ENCODE peak calls at places on chromosome 2, in ten cellular contexts. One of them, this sample, is unnamed.

GRCh38 chr2:9843229-9844035 is at the start of gene TAF1B:
- DNase-seq in right cardiac atrium: peak
- DNase-seq in activated CD4-positive, alpha-beta T cell treated with anti-CD3 and anti-CD28 coated beads, Interleukin-2, amount 50 U/mL, for 24 hours: peak
- DNase-seq in CD4-positive, alpha-beta T cell: peak
- DNase-seq in fibroblast of mammary gland: peak
- DNase-seq in retina: peak
- DNase-seq in progenitor cell of endocrine pancreas: peak
- DNase-seq in stimulated activated CD4-positive, alpha-beta T cell treated with anti-CD3 and anti-CD28 coated beads, Interleukin-2, amount 100 ng/mL, for 24 hours: peak
- DNase-seq in mammary epithelial cell: peak
- DNase-seq in GDM1: peak
- DNase-seq in this sample: peak

GRCh38 chr2:19627359-19627758 is 268.9 kb upstream of the OSR1 start:
- DNase-seq in right cardiac atrium: no peak
- DNase-seq in activated CD4-positive, alpha-beta T cell treated with anti-CD3 and anti-CD28 coated beads, Interleukin-2, amount 50 U/mL, for 24 hours: no peak
- DNase-seq in CD4-positive, alpha-beta T cell: no peak
- DNase-seq in fibroblast of mammary gland: no peak
- DNase-seq in retina: no peak
- DNase-seq in progenitor cell of endocrine pancreas: no peak
- DNase-seq in stimulated activated CD4-positive, alpha-beta T cell treated with anti-CD3 and anti-CD28 coated beads, Interleukin-2, amount 100 ng/mL, for 24 hours: no peak
- DNase-seq in mammary epithelial cell: no peak
- DNase-seq in GDM1: no peak
- DNase-seq in this sample: no peak

GRCh38 chr2:575030-575727 is 102.0 kb downstream of the TMEM18 start:
- DNase-seq in right cardiac atrium: no peak
- DNase-seq in activated CD4-positive, alpha-beta T cell treated with anti-CD3 and anti-CD28 coated beads, Interleukin-2, amount 50 U/mL, for 24 hours: no peak
- DNase-seq in CD4-positive, alpha-beta T cell: no peak
- DNase-seq in fibroblast of mammary gland: no peak
- DNase-seq in retina: no peak
- DNase-seq in progenitor cell of endocrine pancreas: no peak
- DNase-seq in stimulated activated CD4-positive, alpha-beta T cell treated with anti-CD3 and anti-CD28 coated beads, Interleukin-2, amount 100 ng/mL, for 24 hours: no peak
- DNase-seq in mammary epithelial cell: no peak
- DNase-seq in GDM1: no peak
- DNase-seq in this sample: no peak

GRCh38 chr2:104528101-104528500 is 325.8 kb upstream of the POU3F3 start:
- DNase-seq in right cardiac atrium: no peak
- DNase-seq in activated CD4-positive, alpha-beta T cell treated with anti-CD3 and anti-CD28 coated beads, Interleukin-2, amount 50 U/mL, for 24 hours: no peak
- DNase-seq in CD4-positive, alpha-beta T cell: no peak
- DNase-seq in fibroblast of mammary gland: no peak
- DNase-seq in retina: no peak
- DNase-seq in progenitor cell of endocrine pancreas: no peak
- DNase-seq in stimulated activated CD4-positive, alpha-beta T cell treated with anti-CD3 and anti-CD28 coated beads, Interleukin-2, amount 100 ng/mL, for 24 hours: no peak
- DNase-seq in mammary epithelial cell: no peak
- DNase-seq in GDM1: no peak
- DNase-seq in this sample: no peak

GRCh38 chr2:128691526-128691925 is 372.9 kb upstream of the HS6ST1 start:
- DNase-seq in right cardiac atrium: no peak
- DNase-seq in activated CD4-positive, alpha-beta T cell treated with anti-CD3 and anti-CD28 coated beads, Interleukin-2, amount 50 U/mL, for 24 hours: no peak
- DNase-seq in CD4-positive, alpha-beta T cell: no peak
- DNase-seq in fibroblast of mammary gland: no peak
- DNase-seq in retina: no peak
- DNase-seq in progenitor cell of endocrine pancreas: no peak
- DNase-seq in stimulated activated CD4-positive, alpha-beta T cell treated with anti-CD3 and anti-CD28 coated beads, Interleukin-2, amount 100 ng/mL, for 24 hours: no peak
- DNase-seq in mammary epithelial cell: no peak
- DNase-seq in GDM1: no peak
- DNase-seq in this sample: no peak

GRCh38 chr2:168316073-168316440 is 68.7 kb upstream of the STK39 start:
- DNase-seq in right cardiac atrium: no peak
- DNase-seq in activated CD4-positive, alpha-beta T cell treated with anti-CD3 and anti-CD28 coated beads, Interleukin-2, amount 50 U/mL, for 24 hours: no peak
- DNase-seq in CD4-positive, alpha-beta T cell: no peak
- DNase-seq in fibroblast of mammary gland: peak
- DNase-seq in retina: no peak
- DNase-seq in progenitor cell of endocrine pancreas: no peak
- DNase-seq in stimulated activated CD4-positive, alpha-beta T cell treated with anti-CD3 and anti-CD28 coated beads, Interleukin-2, amount 100 ng/mL, for 24 hours: no peak
- DNase-seq in mammary epithelial cell: no peak
- DNase-seq in GDM1: no peak
- DNase-seq in this sample: no peak

GRCh38 chr2:74653985-74654882 is at the start of gene SEMA4F:
- DNase-seq in right cardiac atrium: peak
- DNase-seq in activated CD4-positive, alpha-beta T cell treated with anti-CD3 and anti-CD28 coated beads, Interleukin-2, amount 50 U/mL, for 24 hours: peak
- DNase-seq in CD4-positive, alpha-beta T cell: peak
- DNase-seq in fibroblast of mammary gland: peak
- DNase-seq in retina: peak
- DNase-seq in progenitor cell of endocrine pancreas: peak
- DNase-seq in stimulated activated CD4-positive, alpha-beta T cell treated with anti-CD3 and anti-CD28 coated beads, Interleukin-2, amount 100 ng/mL, for 24 hours: peak
- DNase-seq in mammary epithelial cell: peak
- DNase-seq in GDM1: peak
- DNase-seq in this sample: peak

GRCh38 chr2:226772389-226773179 is 27.0 kb downstream of the IRS1 start:
- DNase-seq in right cardiac atrium: no peak
- DNase-seq in activated CD4-positive, alpha-beta T cell treated with anti-CD3 and anti-CD28 coated beads, Interleukin-2, amount 50 U/mL, for 24 hours: no peak
- DNase-seq in CD4-positive, alpha-beta T cell: no peak
- DNase-seq in fibroblast of mammary gland: no peak
- DNase-seq in retina: no peak
- DNase-seq in progenitor cell of endocrine pancreas: no peak
- DNase-seq in stimulated activated CD4-positive, alpha-beta T cell treated with anti-CD3 and anti-CD28 coated beads, Interleukin-2, amount 100 ng/mL, for 24 hours: no peak
- DNase-seq in mammary epithelial cell: no peak
- DNase-seq in GDM1: peak
- DNase-seq in this sample: no peak

GRCh38 chr2:240400319-240401161 is 34.9 kb upstream of the GPC1 start:
- DNase-seq in right cardiac atrium: no peak
- DNase-seq in activated CD4-positive, alpha-beta T cell treated with anti-CD3 and anti-CD28 coated beads, Interleukin-2, amount 50 U/mL, for 24 hours: no peak
- DNase-seq in CD4-positive, alpha-beta T cell: no peak
- DNase-seq in fibroblast of mammary gland: no peak
- DNase-seq in retina: no peak
- DNase-seq in progenitor cell of endocrine pancreas: no peak
- DNase-seq in stimulated activated CD4-positive, alpha-beta T cell treated with anti-CD3 and anti-CD28 coated beads, Interleukin-2, amount 100 ng/mL, for 24 hours: no peak
- DNase-seq in mammary epithelial cell: no peak
- DNase-seq in GDM1: no peak
- DNase-seq in this sample: no peak

GRCh38 chr2:127629637-127630036 is 16.3 kb upstream of the GPR17 start:
- DNase-seq in right cardiac atrium: peak
- DNase-seq in activated CD4-positive, alpha-beta T cell treated with anti-CD3 and anti-CD28 coated beads, Interleukin-2, amount 50 U/mL, for 24 hours: no peak
- DNase-seq in CD4-positive, alpha-beta T cell: no peak
- DNase-seq in fibroblast of mammary gland: no peak
- DNase-seq in retina: no peak
- DNase-seq in progenitor cell of endocrine pancreas: no peak
- DNase-seq in stimulated activated CD4-positive, alpha-beta T cell treated with anti-CD3 and anti-CD28 coated beads, Interleukin-2, amount 100 ng/mL, for 24 hours: no peak
- DNase-seq in mammary epithelial cell: no peak
- DNase-seq in GDM1: no peak
- DNase-seq in this sample: no peak

GRCh38 chr2:211085056-211085680 is 528.8 kb downstream of the CPS1 start:
- DNase-seq in right cardiac atrium: no peak
- DNase-seq in activated CD4-positive, alpha-beta T cell treated with anti-CD3 and anti-CD28 coated beads, Interleukin-2, amount 50 U/mL, for 24 hours: no peak
- DNase-seq in CD4-positive, alpha-beta T cell: no peak
- DNase-seq in fibroblast of mammary gland: peak
- DNase-seq in retina: peak
- DNase-seq in progenitor cell of endocrine pancreas: no peak
- DNase-seq in stimulated activated CD4-positive, alpha-beta T cell treated with anti-CD3 and anti-CD28 coated beads, Interleukin-2, amount 100 ng/mL, for 24 hours: no peak
- DNase-seq in mammary epithelial cell: peak
- DNase-seq in GDM1: no peak
- DNase-seq in this sample: peak

GRCh38 chr2:38528008-38528442 is 74.7 kb downstream of the HNRNPLL start:
- DNase-seq in right cardiac atrium: peak
- DNase-seq in activated CD4-positive, alpha-beta T cell treated with anti-CD3 and anti-CD28 coated beads, Interleukin-2, amount 50 U/mL, for 24 hours: peak
- DNase-seq in CD4-positive, alpha-beta T cell: no peak
- DNase-seq in fibroblast of mammary gland: peak
- DNase-seq in retina: peak
- DNase-seq in progenitor cell of endocrine pancreas: no peak
- DNase-seq in stimulated activated CD4-positive, alpha-beta T cell treated with anti-CD3 and anti-CD28 coated beads, Interleukin-2, amount 100 ng/mL, for 24 hours: peak
- DNase-seq in mammary epithelial cell: peak
- DNase-seq in GDM1: no peak
- DNase-seq in this sample: peak

GRCh38 chr2:196088209-196088608 is 19.6 kb upstream of the DNAH7 start:
- DNase-seq in right cardiac atrium: no peak
- DNase-seq in activated CD4-positive, alpha-beta T cell treated with anti-CD3 and anti-CD28 coated beads, Interleukin-2, amount 50 U/mL, for 24 hours: no peak
- DNase-seq in CD4-positive, alpha-beta T cell: no peak
- DNase-seq in fibroblast of mammary gland: peak
- DNase-seq in retina: no peak
- DNase-seq in progenitor cell of endocrine pancreas: no peak
- DNase-seq in stimulated activated CD4-positive, alpha-beta T cell treated with anti-CD3 and anti-CD28 coated beads, Interleukin-2, amount 100 ng/mL, for 24 hours: no peak
- DNase-seq in mammary epithelial cell: peak
- DNase-seq in GDM1: no peak
- DNase-seq in this sample: no peak

GRCh38 chr2:236659758-236660150 is 90.1 kb downstream of the ACKR3 start:
- DNase-seq in right cardiac atrium: no peak
- DNase-seq in activated CD4-positive, alpha-beta T cell treated with anti-CD3 and anti-CD28 coated beads, Interleukin-2, amount 50 U/mL, for 24 hours: no peak
- DNase-seq in CD4-positive, alpha-beta T cell: no peak
- DNase-seq in fibroblast of mammary gland: peak
- DNase-seq in retina: no peak
- DNase-seq in progenitor cell of endocrine pancreas: no peak
- DNase-seq in stimulated activated CD4-positive, alpha-beta T cell treated with anti-CD3 and anti-CD28 coated beads, Interleukin-2, amount 100 ng/mL, for 24 hours: no peak
- DNase-seq in mammary epithelial cell: no peak
- DNase-seq in GDM1: no peak
- DNase-seq in this sample: peak

GRCh38 chr2:54615832-54616534 is 107.5 kb upstream of the EML6 start:
- DNase-seq in right cardiac atrium: no peak
- DNase-seq in activated CD4-positive, alpha-beta T cell treated with anti-CD3 and anti-CD28 coated beads, Interleukin-2, amount 50 U/mL, for 24 hours: no peak
- DNase-seq in CD4-positive, alpha-beta T cell: no peak
- DNase-seq in fibroblast of mammary gland: no peak
- DNase-seq in retina: no peak
- DNase-seq in progenitor cell of endocrine pancreas: no peak
- DNase-seq in stimulated activated CD4-positive, alpha-beta T cell treated with anti-CD3 and anti-CD28 coated beads, Interleukin-2, amount 100 ng/mL, for 24 hours: no peak
- DNase-seq in mammary epithelial cell: no peak
- DNase-seq in GDM1: no peak
- DNase-seq in this sample: no peak

GRCh38 chr2:143808166-143808565 is 678.9 kb downstream of the ARHGAP15 start:
- DNase-seq in right cardiac atrium: no peak
- DNase-seq in activated CD4-positive, alpha-beta T cell treated with anti-CD3 and anti-CD28 coated beads, Interleukin-2, amount 50 U/mL, for 24 hours: no peak
- DNase-seq in CD4-positive, alpha-beta T cell: no peak
- DNase-seq in fibroblast of mammary gland: peak
- DNase-seq in retina: no peak
- DNase-seq in progenitor cell of endocrine pancreas: no peak
- DNase-seq in stimulated activated CD4-positive, alpha-beta T cell treated with anti-CD3 and anti-CD28 coated beads, Interleukin-2, amount 100 ng/mL, for 24 hours: no peak
- DNase-seq in mammary epithelial cell: no peak
- DNase-seq in GDM1: no peak
- DNase-seq in this sample: no peak

GRCh38 chr2:20106746-20107145 is 55.3 kb upstream of the LAPTM4A start:
- DNase-seq in right cardiac atrium: peak
- DNase-seq in activated CD4-positive, alpha-beta T cell treated with anti-CD3 and anti-CD28 coated beads, Interleukin-2, amount 50 U/mL, for 24 hours: no peak
- DNase-seq in CD4-positive, alpha-beta T cell: no peak
- DNase-seq in fibroblast of mammary gland: no peak
- DNase-seq in retina: peak
- DNase-seq in progenitor cell of endocrine pancreas: peak
- DNase-seq in stimulated activated CD4-positive, alpha-beta T cell treated with anti-CD3 and anti-CD28 coated beads, Interleukin-2, amount 100 ng/mL, for 24 hours: peak
- DNase-seq in mammary epithelial cell: peak
- DNase-seq in GDM1: no peak
- DNase-seq in this sample: peak

GRCh38 chr2:127853667-127854066 is 4.3 kb downstream of the POLR2D start:
- DNase-seq in right cardiac atrium: no peak
- DNase-seq in activated CD4-positive, alpha-beta T cell treated with anti-CD3 and anti-CD28 coated beads, Interleukin-2, amount 50 U/mL, for 24 hours: no peak
- DNase-seq in CD4-positive, alpha-beta T cell: no peak
- DNase-seq in fibroblast of mammary gland: no peak
- DNase-seq in retina: no peak
- DNase-seq in progenitor cell of endocrine pancreas: no peak
- DNase-seq in stimulated activated CD4-positive, alpha-beta T cell treated with anti-CD3 and anti-CD28 coated beads, Interleukin-2, amount 100 ng/mL, for 24 hours: no peak
- DNase-seq in mammary epithelial cell: peak
- DNase-seq in GDM1: no peak
- DNase-seq in this sample: no peak

GRCh38 chr2:96772903-96773675 is 12.4 kb downstream of the CNNM4 start:
- DNase-seq in right cardiac atrium: no peak
- DNase-seq in activated CD4-positive, alpha-beta T cell treated with anti-CD3 and anti-CD28 coated beads, Interleukin-2, amount 50 U/mL, for 24 hours: no peak
- DNase-seq in CD4-positive, alpha-beta T cell: no peak
- DNase-seq in fibroblast of mammary gland: no peak
- DNase-seq in retina: no peak
- DNase-seq in progenitor cell of endocrine pancreas: no peak
- DNase-seq in stimulated activated CD4-positive, alpha-beta T cell treated with anti-CD3 and anti-CD28 coated beads, Interleukin-2, amount 100 ng/mL, for 24 hours: peak
- DNase-seq in mammary epithelial cell: no peak
- DNase-seq in GDM1: no peak
- DNase-seq in this sample: no peak

GRCh38 chr2:109615637-109616144 is 1.5 kb downstream of the SOWAHC start:
- DNase-seq in right cardiac atrium: no peak
- DNase-seq in activated CD4-positive, alpha-beta T cell treated with anti-CD3 and anti-CD28 coated beads, Interleukin-2, amount 50 U/mL, for 24 hours: no peak
- DNase-seq in CD4-positive, alpha-beta T cell: no peak
- DNase-seq in fibroblast of mammary gland: no peak
- DNase-seq in retina: no peak
- DNase-seq in progenitor cell of endocrine pancreas: no peak
- DNase-seq in stimulated activated CD4-positive, alpha-beta T cell treated with anti-CD3 and anti-CD28 coated beads, Interleukin-2, amount 100 ng/mL, for 24 hours: no peak
- DNase-seq in mammary epithelial cell: peak
- DNase-seq in GDM1: no peak
- DNase-seq in this sample: peak

GRCh38 chr2:28869494-28870145 is 489 bp downstream of the TRMT61B start:
- DNase-seq in right cardiac atrium: no peak
- DNase-seq in activated CD4-positive, alpha-beta T cell treated with anti-CD3 and anti-CD28 coated beads, Interleukin-2, amount 50 U/mL, for 24 hours: no peak
- DNase-seq in CD4-positive, alpha-beta T cell: peak
- DNase-seq in fibroblast of mammary gland: no peak
- DNase-seq in retina: no peak
- DNase-seq in progenitor cell of endocrine pancreas: peak
- DNase-seq in stimulated activated CD4-positive, alpha-beta T cell treated with anti-CD3 and anti-CD28 coated beads, Interleukin-2, amount 100 ng/mL, for 24 hours: no peak
- DNase-seq in mammary epithelial cell: no peak
- DNase-seq in GDM1: no peak
- DNase-seq in this sample: no peak

GRCh38 chr2:202560200-202560599 is 74.6 kb upstream of the FAM117B start:
- DNase-seq in right cardiac atrium: no peak
- DNase-seq in activated CD4-positive, alpha-beta T cell treated with anti-CD3 and anti-CD28 coated beads, Interleukin-2, amount 50 U/mL, for 24 hours: no peak
- DNase-seq in CD4-positive, alpha-beta T cell: no peak
- DNase-seq in fibroblast of mammary gland: no peak
- DNase-seq in retina: no peak
- DNase-seq in progenitor cell of endocrine pancreas: no peak
- DNase-seq in stimulated activated CD4-positive, alpha-beta T cell treated with anti-CD3 and anti-CD28 coated beads, Interleukin-2, amount 100 ng/mL, for 24 hours: no peak
- DNase-seq in mammary epithelial cell: no peak
- DNase-seq in GDM1: no peak
- DNase-seq in this sample: no peak

GRCh38 chr2:219104107-219105050 is 43.7 kb upstream of the IHH start:
- DNase-seq in right cardiac atrium: no peak
- DNase-seq in activated CD4-positive, alpha-beta T cell treated with anti-CD3 and anti-CD28 coated beads, Interleukin-2, amount 50 U/mL, for 24 hours: no peak
- DNase-seq in CD4-positive, alpha-beta T cell: no peak
- DNase-seq in fibroblast of mammary gland: peak
- DNase-seq in retina: no peak
- DNase-seq in progenitor cell of endocrine pancreas: no peak
- DNase-seq in stimulated activated CD4-positive, alpha-beta T cell treated with anti-CD3 and anti-CD28 coated beads, Interleukin-2, amount 100 ng/mL, for 24 hours: peak
- DNase-seq in mammary epithelial cell: peak
- DNase-seq in GDM1: peak
- DNase-seq in this sample: peak

GRCh38 chr2:223442874-223443273 is 159.3 kb downstream of the SCG2 start:
- DNase-seq in right cardiac atrium: no peak
- DNase-seq in activated CD4-positive, alpha-beta T cell treated with anti-CD3 and anti-CD28 coated beads, Interleukin-2, amount 50 U/mL, for 24 hours: no peak
- DNase-seq in CD4-positive, alpha-beta T cell: no peak
- DNase-seq in fibroblast of mammary gland: no peak
- DNase-seq in retina: no peak
- DNase-seq in progenitor cell of endocrine pancreas: no peak
- DNase-seq in stimulated activated CD4-positive, alpha-beta T cell treated with anti-CD3 and anti-CD28 coated beads, Interleukin-2, amount 100 ng/mL, for 24 hours: no peak
- DNase-seq in mammary epithelial cell: no peak
- DNase-seq in GDM1: no peak
- DNase-seq in this sample: no peak

GRCh38 chr2:8680931-8681760 is 710 bp upstream of the ID2 start:
- DNase-seq in right cardiac atrium: peak
- DNase-seq in activated CD4-positive, alpha-beta T cell treated with anti-CD3 and anti-CD28 coated beads, Interleukin-2, amount 50 U/mL, for 24 hours: peak
- DNase-seq in CD4-positive, alpha-beta T cell: peak
- DNase-seq in fibroblast of mammary gland: peak
- DNase-seq in retina: peak
- DNase-seq in progenitor cell of endocrine pancreas: peak
- DNase-seq in stimulated activated CD4-positive, alpha-beta T cell treated with anti-CD3 and anti-CD28 coated beads, Interleukin-2, amount 100 ng/mL, for 24 hours: peak
- DNase-seq in mammary epithelial cell: peak
- DNase-seq in GDM1: no peak
- DNase-seq in this sample: peak

GRCh38 chr2:220562375-220563140 is 935.1 kb downstream of the SLC4A3 start:
- DNase-seq in right cardiac atrium: no peak
- DNase-seq in activated CD4-positive, alpha-beta T cell treated with anti-CD3 and anti-CD28 coated beads, Interleukin-2, amount 50 U/mL, for 24 hours: no peak
- DNase-seq in CD4-positive, alpha-beta T cell: no peak
- DNase-seq in fibroblast of mammary gland: no peak
- DNase-seq in retina: no peak
- DNase-seq in progenitor cell of endocrine pancreas: no peak
- DNase-seq in stimulated activated CD4-positive, alpha-beta T cell treated with anti-CD3 and anti-CD28 coated beads, Interleukin-2, amount 100 ng/mL, for 24 hours: no peak
- DNase-seq in mammary epithelial cell: no peak
- DNase-seq in GDM1: no peak
- DNase-seq in this sample: no peak

GRCh38 chr2:36482576-36483214 is 115.3 kb downstream of the FEZ2 start:
- DNase-seq in right cardiac atrium: no peak
- DNase-seq in activated CD4-positive, alpha-beta T cell treated with anti-CD3 and anti-CD28 coated beads, Interleukin-2, amount 50 U/mL, for 24 hours: no peak
- DNase-seq in CD4-positive, alpha-beta T cell: no peak
- DNase-seq in fibroblast of mammary gland: peak
- DNase-seq in retina: no peak
- DNase-seq in progenitor cell of endocrine pancreas: no peak
- DNase-seq in stimulated activated CD4-positive, alpha-beta T cell treated with anti-CD3 and anti-CD28 coated beads, Interleukin-2, amount 100 ng/mL, for 24 hours: no peak
- DNase-seq in mammary epithelial cell: no peak
- DNase-seq in GDM1: no peak
- DNase-seq in this sample: peak